ENCODE peak calls at places on chromosomes 1 and 21, in six cellular contexts. One of them, this sample, is unnamed.

GRCh38 chr1:87240661-87241285 is 87.9 kb upstream of the LMO4 start:
- DNase-seq in endothelial cell of umbilical vein: no peak
- DNase-seq in ovary: no peak
- DNase-seq in small intestine: no peak
- DNase-seq in RWPE1: no peak
- DNase-seq in naive thymus-derived CD4-positive, alpha-beta T cell: no peak
- DNase-seq in this sample: no peak

GRCh38 chr21:17387030-17387617 is 125.7 kb upstream of the CXADR start:
- DNase-seq in small intestine: peak; percentile 81
- DNase-seq in endothelial cell of umbilical vein: peak; percentile 67
- DNase-seq in naive thymus-derived CD4-positive, alpha-beta T cell: no peak
- DNase-seq in ovary: peak; percentile 27
- DNase-seq in RWPE1: peak; percentile 36
- DNase-seq in this sample: no peak

GRCh38 chr1:155645648-155646047 is 35.6 kb downstream of the MSTO1 start:
- DNase-seq in RWPE1: no peak
- DNase-seq in ovary: no peak
- DNase-seq in small intestine: peak; percentile 39
- DNase-seq in endothelial cell of umbilical vein: no peak
- DNase-seq in naive thymus-derived CD4-positive, alpha-beta T cell: no peak
- DNase-seq in this sample: peak; percentile 64

GRCh38 chr1:183804916-183805734 is at the start of gene RGL1:
- DNase-seq in endothelial cell of umbilical vein: peak; percentile 89
- DNase-seq in small intestine: peak; percentile 50
- DNase-seq in naive thymus-derived CD4-positive, alpha-beta T cell: peak; percentile 11
- DNase-seq in ovary: peak; percentile 75
- DNase-seq in RWPE1: peak; percentile 32
- DNase-seq in this sample: peak; percentile 91

GRCh38 chr21:33109574-33110339 is 39.8 kb downstream of the OLIG1 start:
- DNase-seq in endothelial cell of umbilical vein: no peak
- DNase-seq in RWPE1: peak; percentile 25
- DNase-seq in naive thymus-derived CD4-positive, alpha-beta T cell: no peak
- DNase-seq in small intestine: no peak
- DNase-seq in ovary: no peak
- DNase-seq in this sample: peak; percentile 48

GRCh38 chr1:238485062-238485905 is 594.6 kb upstream of the ZP4 start:
- DNase-seq in RWPE1: no peak
- DNase-seq in ovary: peak; percentile 16
- DNase-seq in small intestine: no peak
- DNase-seq in naive thymus-derived CD4-positive, alpha-beta T cell: no peak
- DNase-seq in endothelial cell of umbilical vein: no peak
- DNase-seq in this sample: no peak

GRCh38 chr1:39348278-39348677 is 143.2 kb upstream of the BMP8A start:
- DNase-seq in naive thymus-derived CD4-positive, alpha-beta T cell: no peak
- DNase-seq in RWPE1: no peak
- DNase-seq in endothelial cell of umbilical vein: no peak
- DNase-seq in ovary: no peak
- DNase-seq in small intestine: no peak
- DNase-seq in this sample: no peak

GRCh38 chr1:66069976-66070375 is 277.3 kb downstream of the PDE4B start:
- DNase-seq in endothelial cell of umbilical vein: no peak
- DNase-seq in RWPE1: no peak
- DNase-seq in ovary: no peak
- DNase-seq in naive thymus-derived CD4-positive, alpha-beta T cell: no peak
- DNase-seq in small intestine: no peak
- DNase-seq in this sample: no peak

GRCh38 chr1:39564340-39564739 is 12.2 kb downstream of the PABPC4 start:
- DNase-seq in naive thymus-derived CD4-positive, alpha-beta T cell: no peak
- DNase-seq in small intestine: no peak
- DNase-seq in ovary: no peak
- DNase-seq in RWPE1: no peak
- DNase-seq in endothelial cell of umbilical vein: no peak
- DNase-seq in this sample: no peak

GRCh38 chr21:42576639-42577038 is 63.0 kb downstream of the SLC37A1 start:
- DNase-seq in small intestine: no peak
- DNase-seq in ovary: no peak
- DNase-seq in endothelial cell of umbilical vein: no peak
- DNase-seq in RWPE1: no peak
- DNase-seq in naive thymus-derived CD4-positive, alpha-beta T cell: no peak
- DNase-seq in this sample: no peak

GRCh38 chr1:58813801-58814200 is 30.0 kb upstream of the JUN start:
- DNase-seq in RWPE1: no peak
- DNase-seq in small intestine: no peak
- DNase-seq in ovary: no peak
- DNase-seq in endothelial cell of umbilical vein: no peak
- DNase-seq in naive thymus-derived CD4-positive, alpha-beta T cell: no peak
- DNase-seq in this sample: no peak

GRCh38 chr1:41358152-41358937 is 2.9 kb upstream of the FOXO6 start:
- DNase-seq in RWPE1: no peak
- DNase-seq in naive thymus-derived CD4-positive, alpha-beta T cell: no peak
- DNase-seq in endothelial cell of umbilical vein: no peak
- DNase-seq in small intestine: no peak
- DNase-seq in ovary: no peak
- DNase-seq in this sample: peak; percentile 55

GRCh38 chr21:36209626-36210171 is 53.1 kb downstream of the DOP1B start:
- DNase-seq in small intestine: peak; percentile 82
- DNase-seq in RWPE1: peak; percentile 55
- DNase-seq in ovary: no peak
- DNase-seq in endothelial cell of umbilical vein: peak; percentile 42
- DNase-seq in naive thymus-derived CD4-positive, alpha-beta T cell: no peak
- DNase-seq in this sample: no peak

GRCh38 chr1:8510041-8510823 is 192.3 kb downstream of the SLC45A1 start:
- DNase-seq in small intestine: no peak
- DNase-seq in endothelial cell of umbilical vein: peak; percentile 29
- DNase-seq in ovary: no peak
- DNase-seq in naive thymus-derived CD4-positive, alpha-beta T cell: no peak
- DNase-seq in RWPE1: no peak
- DNase-seq in this sample: no peak

GRCh38 chr1:59487335-59488031 is 190.6 kb downstream of the FGGY start:
- DNase-seq in RWPE1: peak; percentile 83
- DNase-seq in ovary: no peak
- DNase-seq in naive thymus-derived CD4-positive, alpha-beta T cell: no peak
- DNase-seq in endothelial cell of umbilical vein: no peak
- DNase-seq in small intestine: no peak
- DNase-seq in this sample: no peak

DNA sequence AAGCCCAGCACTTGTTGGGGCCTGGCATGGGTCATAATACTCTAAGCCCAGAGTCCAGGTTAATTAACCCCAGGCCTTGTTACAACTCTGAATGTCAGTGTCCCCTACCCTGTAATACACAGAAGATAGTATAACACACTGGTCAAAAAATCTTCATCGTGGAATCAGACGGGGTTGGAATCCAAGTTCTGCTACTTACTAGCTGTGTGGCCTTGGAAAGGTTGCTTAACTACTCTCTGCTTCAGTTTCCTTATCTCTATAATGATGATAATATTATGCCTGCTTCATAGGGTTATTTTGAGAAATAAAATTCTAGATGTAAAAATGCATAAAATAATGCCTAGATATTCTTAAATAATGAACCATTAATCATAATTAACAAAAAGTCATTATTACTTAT is 77.8 kb upstream of the CTTNBP2NL start:
- DNase-seq in endothelial cell of umbilical vein: no peak
- DNase-seq in RWPE1: no peak
- DNase-seq in naive thymus-derived CD4-positive, alpha-beta T cell: no peak
- DNase-seq in small intestine: no peak
- DNase-seq in ovary: no peak
- DNase-seq in this sample: no peak
- H3K27ac ChIP-seq in endothelial cell of umbilical vein: no peak overlapping the region
- H3K27ac ChIP-seq in RWPE1: no peak overlapping the region
- H3K27ac ChIP-seq in naive thymus-derived CD4-positive, alpha-beta T cell: no peak overlapping the region
- H3K27ac ChIP-seq in small intestine: no peak overlapping the region
- H3K27ac ChIP-seq in ovary: no peak overlapping the region
- H3K27ac ChIP-seq in this sample: peak overlapping the region; percentile 6

GRCh38 chr1:6269997-6270401 is 9.1 kb upstream of the GPR153 start:
- DNase-seq in RWPE1: no peak
- DNase-seq in naive thymus-derived CD4-positive, alpha-beta T cell: no peak
- DNase-seq in endothelial cell of umbilical vein: no peak
- DNase-seq in ovary: no peak
- DNase-seq in small intestine: peak; percentile 59
- DNase-seq in this sample: peak; percentile 43
- H3K27ac ChIP-seq in RWPE1: peak overlapping the region; percentile 90
- H3K27ac ChIP-seq in naive thymus-derived CD4-positive, alpha-beta T cell: no peak overlapping the region
- H3K27ac ChIP-seq in endothelial cell of umbilical vein: no peak overlapping the region
- H3K27ac ChIP-seq in ovary: no peak overlapping the region
- H3K27ac ChIP-seq in small intestine: no peak overlapping the region
- H3K27ac ChIP-seq in this sample: no peak overlapping the region

DNA sequence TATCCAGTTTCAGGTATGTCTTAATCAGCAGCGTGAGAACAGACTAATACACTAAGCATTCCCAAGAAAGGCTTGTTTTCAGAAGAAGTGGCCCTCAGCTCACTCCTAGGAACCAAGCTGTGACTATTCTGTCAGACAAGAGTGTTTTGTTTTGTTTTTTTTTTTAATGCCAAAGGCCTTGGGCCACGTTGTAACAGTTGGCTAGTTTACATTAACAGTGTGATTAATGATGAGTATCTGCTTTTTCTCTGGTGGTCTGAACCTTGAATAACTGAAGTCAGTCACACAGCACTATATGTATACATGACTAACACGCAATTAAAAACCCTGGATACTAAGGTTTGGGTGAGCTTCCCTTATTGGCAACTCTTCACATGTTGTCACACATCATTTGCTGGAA is 21.9 kb downstream of the DPYD start:
- DNase-seq in ovary: no peak
- DNase-seq in naive thymus-derived CD4-positive, alpha-beta T cell: no peak
- DNase-seq in small intestine: no peak
- DNase-seq in RWPE1: no peak
- DNase-seq in endothelial cell of umbilical vein: no peak
- DNase-seq in this sample: no peak
- H3K27ac ChIP-seq in ovary: no peak overlapping the region
- H3K27ac ChIP-seq in naive thymus-derived CD4-positive, alpha-beta T cell: no peak overlapping the region
- H3K27ac ChIP-seq in small intestine: no peak overlapping the region
- H3K27ac ChIP-seq in RWPE1: no peak overlapping the region
- H3K27ac ChIP-seq in endothelial cell of umbilical vein: no peak overlapping the region
- H3K27ac ChIP-seq in this sample: no peak overlapping the region

GRCh38 chr1:147292635-147293251 is 50.3 kb downstream of the CHD1L start:
- DNase-seq in endothelial cell of umbilical vein: no peak
- DNase-seq in small intestine: no peak
- DNase-seq in naive thymus-derived CD4-positive, alpha-beta T cell: no peak
- DNase-seq in RWPE1: no peak
- DNase-seq in ovary: no peak
- DNase-seq in this sample: no peak

GRCh38 chr1:147287133-147287865 is 44.8 kb downstream of the CHD1L start:
- DNase-seq in naive thymus-derived CD4-positive, alpha-beta T cell: no peak
- DNase-seq in RWPE1: no peak
- DNase-seq in ovary: no peak
- DNase-seq in small intestine: no peak
- DNase-seq in endothelial cell of umbilical vein: no peak
- DNase-seq in this sample: no peak

DNA sequence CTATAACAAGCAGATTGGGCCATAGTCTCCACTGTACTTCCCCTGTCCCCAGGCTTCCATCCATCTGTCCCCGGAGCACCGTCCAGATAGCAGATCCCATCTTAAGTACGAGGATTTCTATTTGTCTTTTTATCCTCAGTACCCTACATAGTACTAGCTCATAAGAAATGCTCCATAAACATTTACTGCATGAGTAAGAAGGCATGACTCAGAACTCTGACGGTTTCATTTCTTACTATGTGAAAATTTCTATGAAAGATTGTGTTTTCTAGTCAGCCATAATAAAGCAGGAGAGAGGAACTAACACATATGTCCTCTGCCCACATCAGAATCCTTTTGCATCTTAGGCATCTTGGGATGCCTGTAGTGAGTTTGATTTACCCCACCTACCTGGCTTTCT is 49.5 kb downstream of the CHD1L start:
- DNase-seq in naive thymus-derived CD4-positive, alpha-beta T cell: no peak
- DNase-seq in ovary: no peak
- DNase-seq in small intestine: no peak
- DNase-seq in endothelial cell of umbilical vein: no peak
- DNase-seq in RWPE1: peak; percentile 45
- DNase-seq in this sample: no peak
- H3K27ac ChIP-seq in naive thymus-derived CD4-positive, alpha-beta T cell: no peak overlapping the region
- H3K27ac ChIP-seq in ovary: no peak overlapping the region
- H3K27ac ChIP-seq in small intestine: no peak overlapping the region
- H3K27ac ChIP-seq in endothelial cell of umbilical vein: peak overlapping the region; percentile 8
- H3K27ac ChIP-seq in RWPE1: no peak overlapping the region
- H3K27ac ChIP-seq in this sample: no peak overlapping the region

GRCh38 chr1:22414244-22414751 is 37.4 kb upstream of the ZBTB40 start:
- DNase-seq in endothelial cell of umbilical vein: no peak
- DNase-seq in ovary: peak; percentile 46
- DNase-seq in small intestine: peak; percentile 61
- DNase-seq in naive thymus-derived CD4-positive, alpha-beta T cell: no peak
- DNase-seq in RWPE1: no peak
- DNase-seq in this sample: no peak
- H3K27ac ChIP-seq in endothelial cell of umbilical vein: no peak overlapping the region
- H3K27ac ChIP-seq in ovary: peak overlapping the region; percentile 27
- H3K27ac ChIP-seq in small intestine: no peak overlapping the region
- H3K27ac ChIP-seq in naive thymus-derived CD4-positive, alpha-beta T cell: no peak overlapping the region
- H3K27ac ChIP-seq in RWPE1: no peak overlapping the region
- H3K27ac ChIP-seq in this sample: no peak overlapping the region

GRCh38 chr1:15557008-15557407 is 27.8 kb downstream of the AGMAT start:
- DNase-seq in endothelial cell of umbilical vein: no peak
- DNase-seq in RWPE1: no peak
- DNase-seq in small intestine: no peak
- DNase-seq in ovary: no peak
- DNase-seq in naive thymus-derived CD4-positive, alpha-beta T cell: no peak
- DNase-seq in this sample: no peak

GRCh38 chr1:15559189-15559815 is 25.5 kb downstream of the AGMAT start:
- DNase-seq in ovary: no peak
- DNase-seq in naive thymus-derived CD4-positive, alpha-beta T cell: no peak
- DNase-seq in small intestine: peak; percentile 91
- DNase-seq in RWPE1: peak; percentile 53
- DNase-seq in endothelial cell of umbilical vein: no peak
- DNase-seq in this sample: no peak

GRCh38 chr1:15557594-15557993 is 27.3 kb downstream of the AGMAT start:
- DNase-seq in endothelial cell of umbilical vein: no peak
- DNase-seq in ovary: no peak
- DNase-seq in RWPE1: no peak
- DNase-seq in small intestine: no peak
- DNase-seq in naive thymus-derived CD4-positive, alpha-beta T cell: no peak
- DNase-seq in this sample: no peak

GRCh38 chr1:15558516-15558915 is 26.3 kb downstream of the AGMAT start:
- DNase-seq in endothelial cell of umbilical vein: no peak
- DNase-seq in ovary: no peak
- DNase-seq in naive thymus-derived CD4-positive, alpha-beta T cell: no peak
- DNase-seq in RWPE1: no peak
- DNase-seq in small intestine: no peak
- DNase-seq in this sample: no peak
- H3K27ac ChIP-seq in endothelial cell of umbilical vein: no peak overlapping the region
- H3K27ac ChIP-seq in ovary: no peak overlapping the region
- H3K27ac ChIP-seq in naive thymus-derived CD4-positive, alpha-beta T cell: no peak overlapping the region
- H3K27ac ChIP-seq in RWPE1: peak overlapping the region; percentile 82
- H3K27ac ChIP-seq in small intestine: no peak overlapping the region
- H3K27ac ChIP-seq in this sample: no peak overlapping the region

DNA sequence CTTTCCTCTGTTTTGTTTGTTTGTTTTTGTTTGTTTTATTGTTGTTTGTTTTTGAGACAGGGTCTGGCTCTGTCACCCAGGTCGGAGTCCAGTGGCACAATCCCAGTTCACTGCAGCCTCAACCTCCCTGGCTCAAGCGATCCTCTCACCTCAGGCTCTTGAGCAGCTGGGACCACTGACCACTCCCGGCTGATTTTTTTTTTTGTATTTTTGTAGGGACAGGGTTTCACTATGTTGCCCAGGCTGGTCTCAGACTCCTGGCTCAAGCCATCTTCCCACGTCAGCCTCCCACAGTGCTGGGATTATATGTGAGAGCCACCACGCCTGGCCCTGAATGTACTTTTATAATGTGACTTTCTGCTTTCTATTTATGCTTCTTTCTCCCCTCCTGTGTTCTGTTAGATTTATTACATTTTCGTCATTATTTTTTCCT is 5.0 kb upstream of the CALML6 start:
- DNase-seq in small intestine: no peak
- DNase-seq in endothelial cell of umbilical vein: no peak
- DNase-seq in naive thymus-derived CD4-positive, alpha-beta T cell: no peak
- DNase-seq in RWPE1: no peak
- DNase-seq in ovary: no peak
- DNase-seq in this sample: peak; percentile 16
- H3K27ac ChIP-seq in small intestine: no peak overlapping the region
- H3K27ac ChIP-seq in endothelial cell of umbilical vein: no peak overlapping the region
- H3K27ac ChIP-seq in naive thymus-derived CD4-positive, alpha-beta T cell: peak overlapping the region; percentile 83
- H3K27ac ChIP-seq in RWPE1: peak overlapping the region; percentile 91
- H3K27ac ChIP-seq in ovary: no peak overlapping the region
- H3K27ac ChIP-seq in this sample: no peak overlapping the region

This sample was measured in right cardiac atrium.